ENCODE peak calls at places on chromosomes 16 and 17, in seven cellular contexts. F is thoracic aorta, U is astrocyte of the spinal cord, S is left lung, R is cardiac fibroblast, M is stomach, L is neural crest cell. C is an unnamed sample.

GRCh38 chr16:71564377-71564967 is 12.4 kb downstream of the TAT start:
- DNase-seq in F (peak; percentile 52), U (no peak), S (no peak), R (peak; percentile 3), M (no peak), L (peak; percentile 2), C (no peak)

GRCh38 chr16:21277927-21278706 is at the start of gene CRYM:
- DNase-seq in F (no peak), U (peak; percentile 9), S (peak; percentile 68), R (peak; percentile 43), M (peak; percentile 64), L (peak; percentile 65), C (peak; percentile 70)

GRCh38 chr17:16352303-16352837 is 899 bp downstream of the CENPV start:
- DNase-seq in F (no peak), U (peak; percentile 46), S (no peak), R (peak; percentile 29), M (peak; percentile 48), L (peak; percentile 66), C (no peak)

GRCh38 chr17:74442670-74443515 is 11.0 kb downstream of the GPRC5C start:
- DNase-seq in F (peak; percentile 67), U (no peak), S (peak; percentile 89), R (peak; percentile 86), M (peak; percentile 95), L (no peak), C (peak; percentile 69)

GRCh38 chr16:84489141-84489540 is 15.3 kb downstream of the MEAK7 start:
- DNase-seq in F (no peak), U (no peak), S (no peak), R (no peak), M (no peak), L (no peak), C (no peak)

GRCh38 chr17:6546069-6546718 is 10.2 kb downstream of the PITPNM3 start:
- DNase-seq in F (no peak), U (peak; percentile 77), S (no peak), R (peak; percentile 49), M (no peak), L (no peak), C (no peak)

GRCh38 chr17:16298140-16298662 is 55.1 kb downstream of the CENPV start:
- DNase-seq in F (no peak), U (no peak), S (no peak), R (no peak), M (no peak), L (no peak), C (no peak)

GRCh38 chr16:3873482-3874173 is 6.9 kb downstream of the CREBBP start:
- DNase-seq in F (no peak), U (no peak), S (no peak), R (no peak), M (no peak), L (no peak), C (no peak)

GRCh38 chr16:59296888-59297287 is 562.8 kb upstream of the GOT2 start:
- DNase-seq in F (no peak), U (no peak), S (no peak), R (no peak), M (no peak), L (no peak), C (no peak)

GRCh38 chr16:67843343-67843765 is 1.2 kb downstream of the THAP11 start:
- DNase-seq in F (no peak), U (no peak), S (no peak), R (no peak), M (no peak), L (peak; percentile 12), C (no peak)

GRCh38 chr16:19837331-19837943 is 47.2 kb downstream of the GPRC5B start:
- DNase-seq in F (no peak), U (no peak), S (no peak), R (no peak), M (no peak), L (no peak), C (no peak)

GRCh38 chr17:75069783-75070182 is 18.0 kb upstream of the SLC16A5 start:
- DNase-seq in F (no peak), U (no peak), S (no peak), R (peak; percentile 34), M (peak; percentile 43), L (no peak), C (no peak)

GRCh38 chr17:70503449-70503848 is 334.1 kb downstream of the KCNJ2 start:
- DNase-seq in F (no peak), U (no peak), S (no peak), R (no peak), M (no peak), L (no peak), C (no peak)

GRCh38 chr16:86103320-86103719 is 204.4 kb downstream of the IRF8 start:
- DNase-seq in F (no peak), U (no peak), S (no peak), R (no peak), M (no peak), L (no peak), C (no peak)

GRCh38 chr17:50513501-50513900 is 5.3 kb downstream of the MYCBPAP start:
- DNase-seq in F (no peak), U (no peak), S (no peak), R (no peak), M (no peak), L (no peak), C (no peak)

GRCh38 chr16:15759070-15759469 is 97.8 kb downstream of the MYH11 start:
- DNase-seq in F (no peak), U (no peak), S (no peak), R (no peak), M (no peak), L (no peak), C (no peak)

GRCh38 chr16:27444470-27444869 is 42.5 kb downstream of the IL21R start:
- DNase-seq in F (no peak), U (no peak), S (peak; percentile 17), R (no peak), M (no peak), L (no peak), C (no peak)

GRCh38 chr17:39969375-39969774 is 6.6 kb downstream of the GSDMA start:
- DNase-seq in F (no peak), U (no peak), S (no peak), R (no peak), M (no peak), L (no peak), C (no peak)

GRCh38 chr16:66903544-66904427 is 14.9 kb downstream of the CDH16 start:
- DNase-seq in F (no peak), U (no peak), S (no peak), R (no peak), M (peak; percentile 50), L (no peak), C (no peak)

GRCh38 chr17:46972346-46972745 is 6.7 kb downstream of the RPRML start:
- DNase-seq in F (no peak), U (no peak), S (no peak), R (no peak), M (peak; percentile 81), L (no peak), C (no peak)

GRCh38 chr17:7439462-7440112 is at the start of gene FGF11:
- DNase-seq in F (no peak), U (no peak), S (no peak), R (no peak), M (no peak), L (no peak), C (no peak)

GRCh38 chr17:40530988-40531971 is 29.9 kb upstream of the TNS4 start:
- DNase-seq in F (no peak), U (no peak), S (peak; percentile 28), R (no peak), M (no peak), L (no peak), C (no peak)

GRCh38 chr17:75078097-75079022 is 9.4 kb upstream of the SLC16A5 start:
- DNase-seq in F (no peak), U (peak; percentile 76), S (no peak), R (peak; percentile 59), M (no peak), L (no peak), C (peak; percentile 76)

GRCh38 chr16:970379-970765 is 412 bp downstream of the LMF1 start:
- DNase-seq in F (no peak), U (no peak), S (no peak), R (no peak), M (no peak), L (no peak), C (no peak)
- TF ChIP-seq CTCF in F (no peak), U (no peak), S (no peak), R (no peak), M (no peak), L (no peak), C (no peak)

GRCh38 chr16:89374393-89374948 is 115.9 kb downstream of the ANKRD11 start:
- DNase-seq in F (no peak), U (peak; percentile 61), S (no peak), R (no peak), M (no peak), L (peak; percentile 22), C (no peak)
- TF ChIP-seq CTCF in F (no peak), U (peak; percentile 36), S (no peak), R (peak; percentile 14), M (no peak), L (no peak), C (no peak)

DNA sequence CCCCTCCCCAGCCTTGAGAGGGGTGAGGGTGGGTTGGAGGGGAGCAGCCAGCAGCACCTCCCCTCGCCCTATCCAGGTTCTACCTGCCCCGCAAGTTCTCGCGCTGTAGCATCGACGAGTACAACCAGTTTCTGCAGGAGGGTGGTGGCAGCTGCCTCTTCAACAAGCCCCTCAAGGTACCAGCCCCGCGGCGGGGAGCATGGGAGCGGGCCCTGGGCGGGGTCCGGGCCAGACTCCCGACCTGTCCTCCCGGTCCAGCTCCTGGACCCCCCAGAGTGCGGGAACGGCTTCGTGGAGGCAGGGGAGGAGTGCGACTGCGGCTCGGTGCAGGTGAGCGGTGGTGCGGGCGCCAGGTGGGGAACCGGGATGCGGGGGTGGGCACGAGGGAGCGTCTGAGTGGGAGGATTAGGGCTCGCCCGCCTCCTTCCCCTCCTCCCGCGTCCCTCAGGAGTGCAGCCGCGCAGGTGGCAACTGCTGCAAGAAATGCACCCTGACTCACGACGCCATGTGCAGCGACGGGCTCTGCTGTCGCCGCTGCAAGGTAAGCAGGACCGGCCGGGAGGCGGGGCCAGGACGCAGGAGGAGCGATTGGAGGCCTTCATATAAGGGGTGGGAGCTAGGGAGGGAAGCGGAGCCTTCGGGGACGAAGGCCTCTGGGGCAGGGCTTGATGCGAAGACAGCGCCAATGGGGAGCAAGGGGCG is 16.5 kb downstream of the ADAM11 start:
- DNase-seq in F (peak; percentile 89), U (peak; percentile 98), S (peak; percentile 98), R (peak; percentile 98), M (peak; percentile 97), L (no peak), C (peak; percentile 91)
- TF ChIP-seq CTCF in F (peak; percentile 15), U (no peak), S (peak; percentile 30), R (no peak), M (no peak), L (peak; percentile 10), C (no peak)

DNA sequence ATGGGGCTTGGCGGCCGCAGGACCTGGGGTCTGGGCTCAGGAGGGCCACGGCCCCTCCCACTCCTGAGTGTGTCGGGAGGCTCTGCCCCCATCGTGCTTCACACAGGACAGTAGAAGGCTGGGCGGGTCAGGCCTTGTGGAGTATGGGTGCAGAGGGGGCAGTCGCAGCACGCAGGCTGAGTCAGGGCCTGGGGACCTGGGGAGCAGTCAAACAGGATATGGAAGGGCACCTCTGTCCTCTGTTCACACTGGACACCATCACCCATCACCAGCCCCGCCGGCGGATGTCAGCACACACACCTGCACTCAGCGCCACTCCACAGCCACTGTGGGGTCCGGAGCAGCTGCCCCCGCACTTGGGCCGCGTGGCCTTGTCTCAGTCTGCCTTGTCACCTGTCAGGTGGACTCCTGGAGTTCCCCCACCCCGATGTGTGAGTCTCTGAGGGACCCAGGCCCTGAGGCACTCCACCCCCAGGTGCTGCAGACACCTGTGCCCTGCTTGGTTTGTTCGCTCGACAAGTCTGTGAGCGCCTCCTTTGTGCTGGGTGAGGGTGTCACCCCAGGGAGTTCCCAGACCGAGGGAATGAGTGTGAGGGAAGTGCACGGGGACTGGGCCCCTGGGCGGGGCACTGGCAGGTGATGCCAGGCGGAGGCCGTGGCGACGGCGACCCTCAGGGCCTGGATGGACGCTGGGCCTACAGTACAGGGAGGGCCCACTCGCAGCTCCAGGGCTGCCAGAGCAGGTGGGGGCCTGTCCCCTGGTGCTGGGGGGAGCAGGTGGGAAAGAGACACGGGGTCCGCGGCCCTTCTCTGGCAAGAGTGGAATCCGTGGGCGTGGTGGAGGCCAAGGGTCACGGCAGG is 31.7 kb downstream of the ZFPM1 start:
- DNase-seq in F (no peak), U (no peak), S (no peak), R (no peak), M (peak; percentile 74), L (no peak), C (no peak)
- TF ChIP-seq CTCF in F (no peak), U (no peak), S (no peak), R (no peak), M (no peak), L (no peak), C (no peak)